ENCODE peak calls at places on chromosomes 12 and 14, in nine cellular contexts. L is GM23338; Z is heart right ventricle; N is left lung; P is psoas muscle; V is stomach; A is mammary epithelial cell; M is naive thymus-derived CD4-positive, alpha-beta T cell; E is pancreas. J is an unnamed sample. For H3K4me1, the result is how much of the 10 kb centered on the place peaks cover.

GRCh38 chr12:94988471-94988870 is 15.0 kb downstream of the NDUFA12 start:
- DNase-seq in L (no peak), Z (no peak), N (no peak), P (no peak), V (no peak), A (no peak), M (no peak), E (no peak), J (no peak)

GRCh38 chr14:23103581-23103980 is 1.2 kb downstream of the CIROP start:
- DNase-seq in L (no peak), Z (no peak), N (no peak), P (no peak), V (no peak), A (no peak), M (no peak), E (no peak), J (no peak)

GRCh38 chr14:71745072-71745471 is 187.2 kb upstream of the RGS6 start:
- DNase-seq in L (no peak), Z (no peak), N (no peak), P (no peak), V (no peak), A (no peak), M (no peak), E (no peak), J (no peak)

GRCh38 chr14:52339262-52339661 is 25.1 kb downstream of the PTGER2 start:
- DNase-seq in L (no peak), Z (no peak), N (no peak), P (no peak), V (no peak), A (no peak), M (no peak), E (no peak), J (no peak)

GRCh38 chr12:54240971-54241588 is 38.8 kb downstream of the CBX5 start:
- DNase-seq in L (no peak), Z (no peak), N (no peak), P (no peak), V (no peak), A (peak), M (no peak), E (no peak), J (no peak)

GRCh38 chr14:99426796-99427346 is 53.8 kb downstream of the SETD3 start:
- DNase-seq in L (no peak), Z (no peak), N (no peak), P (no peak), V (no peak), A (no peak), M (no peak), E (no peak), J (no peak)

GRCh38 chr12:56581418-56582145 is 48.5 kb downstream of the BAZ2A start:
- DNase-seq in L (no peak), Z (no peak), N (no peak), P (no peak), V (no peak), A (peak), M (no peak), E (no peak), J (no peak)

GRCh38 chr12:50103767-50104321 is at the start of gene GPD1:
- DNase-seq in L (peak), Z (peak), N (peak), P (peak), V (peak), A (peak), M (no peak), E (peak), J (peak)

GRCh38 chr12:5244513-5244972 is 187.4 kb upstream of the NTF3 start:
- DNase-seq in L (peak), Z (no peak), N (no peak), P (no peak), V (peak), A (no peak), M (no peak), E (no peak), J (no peak)

GRCh38 chr14:34093878-34094277 is 143.0 kb upstream of the EGLN3 start:
- DNase-seq in L (no peak), Z (no peak), N (no peak), P (no peak), V (no peak), A (no peak), M (no peak), E (no peak), J (no peak)

GRCh38 chr12:45587042-45587441 is 142.5 kb upstream of the ARID2 start:
- DNase-seq in L (no peak), Z (no peak), N (no peak), P (no peak), V (no peak), A (no peak), M (no peak), E (no peak), J (no peak)

GRCh38 chr12:21502164-21502496 is 541 bp downstream of the GOLT1B start:
- DNase-seq in L (no peak), Z (peak), N (peak), P (no peak), V (peak), A (peak), M (no peak), E (no peak), J (no peak)

GRCh38 chr14:70641548-70642312 is at the start of gene TTC9:
- DNase-seq in L (peak), Z (peak), N (peak), P (peak), V (peak), A (no peak), M (peak), E (peak), J (peak)

GRCh38 chr14:94227029-94227428 is 52.9 kb downstream of the PPP4R4 start:
- DNase-seq in L (no peak), Z (no peak), N (no peak), P (no peak), V (no peak), A (peak), M (no peak), E (no peak), J (no peak)

GRCh38 chr12:2163172-2163927 is 110.6 kb downstream of the CACNA1C start:
- DNase-seq in L (no peak), Z (peak), N (no peak), P (peak), V (peak), A (no peak), M (no peak), E (no peak), J (no peak)

GRCh38 chr12:50676761-50677160 is 87.1 kb upstream of the ATF1 start:
- DNase-seq in L (no peak), Z (no peak), N (no peak), P (no peak), V (no peak), A (no peak), M (no peak), E (no peak), J (no peak)

GRCh38 chr14:74611672-74612345 is at the start of gene LTBP2:
- DNase-seq in L (peak), Z (no peak), N (peak), P (no peak), V (no peak), A (peak), M (no peak), E (peak), J (no peak)

GRCh38 chr12:32025906-32026305 is 66.7 kb downstream of the RESF1 start:
- DNase-seq in L (no peak), Z (no peak), N (no peak), P (no peak), V (no peak), A (no peak), M (peak), E (no peak), J (no peak)

GRCh38 chr12:1695836-1696670 is 5.2 kb downstream of the ADIPOR2 start:
- DNase-seq in L (no peak), Z (no peak), N (no peak), P (no peak), V (no peak), A (no peak), M (no peak), E (no peak), J (no peak)

GRCh38 chr12:110367209-110367864 is 36.2 kb downstream of the ANAPC7 start:
- DNase-seq in L (no peak), Z (no peak), N (no peak), P (no peak), V (no peak), A (no peak), M (no peak), E (no peak), J (no peak)

GRCh38 chr12:87828384-87828973 is 200.7 kb downstream of the C12orf50 start:
- DNase-seq in L (no peak), Z (no peak), N (no peak), P (no peak), V (no peak), A (no peak), M (no peak), E (no peak), J (no peak)

GRCh38 chr14:70156602-70157001 is 32.1 kb downstream of the SLC8A3 start:
- DNase-seq in L (no peak), Z (no peak), N (no peak), P (peak), V (no peak), A (no peak), M (no peak), E (no peak), J (no peak)

GRCh38 chr14:61485670-61486069 is 164.3 kb downstream of the PRKCH start:
- DNase-seq in L (no peak), Z (no peak), N (no peak), P (no peak), V (no peak), A (no peak), M (no peak), E (no peak), J (no peak)

GRCh38 chr12:96242597-96242996 is 48.4 kb downstream of the ELK3 start:
- DNase-seq in L (no peak), Z (no peak), N (no peak), P (no peak), V (no peak), A (no peak), M (no peak), E (no peak), J (no peak)

GRCh38 chr12:104446646-104447415 is 9.9 kb upstream of the CHST11 start:
- DNase-seq in L (no peak), Z (no peak), N (no peak), P (no peak), V (no peak), A (no peak), M (no peak), E (no peak), J (no peak)

GRCh38 chr14:72796935-72797334 is 97.0 kb downstream of the DPF3 start:
- DNase-seq in L (peak), Z (no peak), N (no peak), P (no peak), V (no peak), A (no peak), M (no peak), E (no peak), J (no peak)

GRCh38 chr12:33437598-33437997 is 2.0 kb downstream of the SYT10 start:
- DNase-seq in L (no peak), Z (no peak), N (no peak), P (no peak), V (no peak), A (no peak), M (no peak), E (no peak), J (no peak)

GRCh38 chr12:503111-503761 is 43.5 kb downstream of the B4GALNT3 start:
- DNase-seq in L (no peak), Z (no peak), N (peak), P (no peak), V (peak), A (peak), M (no peak), E (no peak), J (peak)

GRCh38 chr14:87864356-87865230 is 128.4 kb downstream of the GALC start:
- DNase-seq in L (no peak), Z (no peak), N (no peak), P (no peak), V (no peak), A (peak), M (no peak), E (no peak), J (no peak)

GRCh38 chr12:12433203-12433731 is 76.4 kb downstream of the BORCS5 start:
- DNase-seq in L (no peak), Z (no peak), N (no peak), P (no peak), V (no peak), A (no peak), M (no peak), E (no peak), J (no peak)

GRCh38 chr12:64566122-64566521 is 44.2 kb upstream of the RASSF3 start:
- DNase-seq in L (peak), Z (no peak), N (no peak), P (no peak), V (no peak), A (no peak), M (no peak), E (no peak), J (no peak)

GRCh38 chr14:36069535-36069900 is 107.0 kb downstream of the PTCSC3 start:
- DNase-seq in L (peak), Z (no peak), N (peak), P (no peak), V (peak), A (peak), M (no peak), E (no peak), J (no peak)

GRCh38 chr14:70921669-70922068 is 14.4 kb downstream of the PCNX1 start:
- DNase-seq in L (no peak), Z (no peak), N (no peak), P (no peak), V (no peak), A (peak), M (no peak), E (no peak), J (no peak)

GRCh38 chr14:90530523-90530922 is 133.7 kb downstream of the CALM1 start:
- DNase-seq in L (no peak), Z (no peak), N (no peak), P (no peak), V (no peak), A (no peak), M (no peak), E (no peak), J (no peak)
- H3K4me1 ChIP-seq in L (under half), Z (under half), N (under half), P (under half), V (under half), A (under half), M (under half), E (under half), J (under half)

GRCh38 chr12:113818278-113818677 is 147.8 kb downstream of the RBM19 start:
- DNase-seq in L (no peak), Z (no peak), N (no peak), P (no peak), V (no peak), A (no peak), M (no peak), E (no peak), J (no peak)
- H3K27ac ChIP-seq in L (no peak), Z (no peak), N (no peak), P (no peak), V (no peak), A (no peak), M (no peak), E (no peak), J (no peak)

DNA sequence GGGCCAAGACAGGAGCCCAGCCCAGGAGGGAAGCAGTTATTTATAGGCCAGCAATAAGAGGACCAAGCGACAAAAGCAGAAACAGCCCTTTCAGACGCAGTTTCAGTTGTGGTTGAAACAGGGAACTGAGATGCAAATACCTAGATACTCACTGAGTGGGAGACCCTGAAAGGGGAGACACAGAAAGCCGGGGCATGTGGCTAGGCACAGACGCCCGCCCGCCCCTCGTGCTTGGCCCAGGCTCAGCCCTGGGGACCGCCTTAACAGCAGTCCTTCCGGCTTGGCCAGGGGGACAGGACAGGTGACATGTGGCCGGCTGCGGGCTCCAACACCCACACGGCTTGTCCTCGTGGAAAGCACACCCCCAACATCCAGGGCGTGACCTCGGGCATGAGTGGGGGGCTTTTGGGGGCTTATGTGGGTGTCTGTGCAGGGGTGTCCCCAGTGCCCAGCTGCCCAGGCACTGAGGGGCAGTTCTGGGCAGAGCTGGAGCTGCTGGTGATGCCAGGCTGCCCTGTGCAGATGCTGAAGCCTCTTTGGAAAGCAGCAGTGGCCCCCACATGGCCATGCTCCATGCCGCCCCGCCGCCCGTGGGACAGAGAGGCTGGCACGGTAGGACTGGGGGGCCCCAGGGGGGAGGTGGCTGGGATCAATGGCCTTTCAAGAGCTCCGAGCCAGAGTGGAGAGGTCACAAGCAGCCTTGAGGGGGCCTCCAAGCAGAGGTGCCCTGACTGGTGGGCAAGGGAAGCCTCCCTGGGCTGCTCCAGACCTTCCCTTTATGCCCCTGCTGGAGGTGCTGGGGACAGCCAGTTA is 2.1 kb downstream of the PLD4 start:
- DNase-seq in L (peak), Z (no peak), N (peak), P (no peak), V (no peak), A (no peak), M (no peak), E (peak), J (no peak)
- H3K4me3 ChIP-seq in L (no peak), Z (no peak), N (no peak), P (no peak), V (no peak), A (no peak), M (no peak), E (no peak), J (no peak)

DNA sequence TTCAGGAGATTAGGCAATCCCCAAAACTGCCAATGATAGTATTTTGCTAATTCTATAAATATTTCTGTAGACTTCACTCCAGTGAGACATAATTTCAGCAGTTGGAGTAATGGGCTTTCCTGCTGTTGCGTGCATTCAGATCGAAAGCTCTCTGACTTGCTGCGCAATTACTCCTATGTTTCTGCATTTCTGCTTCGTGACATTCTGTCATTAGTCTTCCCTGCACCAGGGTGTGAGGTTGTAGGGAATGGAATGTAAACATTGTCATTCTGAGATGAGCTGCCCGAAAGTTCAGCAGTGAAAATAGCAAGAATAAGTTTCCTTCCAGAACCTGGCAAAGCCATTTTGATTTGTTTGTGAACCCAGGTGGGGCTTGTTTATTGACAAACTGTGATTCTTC is 58.2 kb downstream of the SAMD4A start:
- DNase-seq in L (peak), Z (no peak), N (no peak), P (no peak), V (no peak), A (no peak), M (no peak), E (no peak), J (no peak)
- H3K4me1 ChIP-seq in L (under half), Z (half or more), N (under half), P (half or more), V (under half), A (under half), M (under half), E (under half), J (under half)

DNA sequence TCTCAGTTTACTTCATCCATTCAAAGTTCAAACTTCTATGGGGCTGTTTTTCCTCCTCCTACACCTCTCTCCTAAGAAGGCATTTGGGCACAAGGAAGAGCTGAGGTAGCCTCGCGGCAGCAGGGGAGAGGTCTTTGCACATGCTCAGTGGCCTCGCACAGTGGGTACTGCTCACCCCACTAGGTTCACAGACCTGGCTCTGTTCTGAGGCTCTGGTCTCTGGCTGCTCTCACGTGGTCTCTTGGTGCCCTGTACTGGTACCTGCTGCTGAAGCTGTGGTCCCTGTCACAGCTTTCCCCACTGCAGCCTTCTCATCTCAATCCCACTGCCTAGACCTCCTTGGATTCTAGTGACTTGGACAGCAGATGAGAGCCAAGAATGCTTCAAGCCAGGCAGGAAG is 134.7 kb upstream of the CRY1 start:
- DNase-seq in L (no peak), Z (no peak), N (no peak), P (no peak), V (no peak), A (no peak), M (no peak), E (no peak), J (no peak)
- H3K27ac ChIP-seq in L (no peak), Z (no peak), N (no peak), P (no peak), V (no peak), A (no peak), M (no peak), E (no peak), J (no peak)

GRCh38 chr12:48122065-48122834 is 3.1 kb downstream of the PFKM start:
- DNase-seq in L (no peak), Z (no peak), N (no peak), P (no peak), V (no peak), A (no peak), M (no peak), E (no peak), J (no peak)

GRCh38 chr12:48119834-48120195 is 651 bp downstream of the PFKM start:
- DNase-seq in L (peak), Z (no peak), N (no peak), P (no peak), V (no peak), A (no peak), M (no peak), E (no peak), J (no peak)

GRCh38 chr12:48118491-48118890 is 673 bp upstream of the PFKM start:
- DNase-seq in L (peak), Z (no peak), N (no peak), P (no peak), V (no peak), A (no peak), M (no peak), E (no peak), J (no peak)

GRCh38 chr12:48121522-48121921 is 2.4 kb downstream of the PFKM start:
- DNase-seq in L (no peak), Z (no peak), N (no peak), P (no peak), V (no peak), A (no peak), M (no peak), E (no peak), J (no peak)

DNA sequence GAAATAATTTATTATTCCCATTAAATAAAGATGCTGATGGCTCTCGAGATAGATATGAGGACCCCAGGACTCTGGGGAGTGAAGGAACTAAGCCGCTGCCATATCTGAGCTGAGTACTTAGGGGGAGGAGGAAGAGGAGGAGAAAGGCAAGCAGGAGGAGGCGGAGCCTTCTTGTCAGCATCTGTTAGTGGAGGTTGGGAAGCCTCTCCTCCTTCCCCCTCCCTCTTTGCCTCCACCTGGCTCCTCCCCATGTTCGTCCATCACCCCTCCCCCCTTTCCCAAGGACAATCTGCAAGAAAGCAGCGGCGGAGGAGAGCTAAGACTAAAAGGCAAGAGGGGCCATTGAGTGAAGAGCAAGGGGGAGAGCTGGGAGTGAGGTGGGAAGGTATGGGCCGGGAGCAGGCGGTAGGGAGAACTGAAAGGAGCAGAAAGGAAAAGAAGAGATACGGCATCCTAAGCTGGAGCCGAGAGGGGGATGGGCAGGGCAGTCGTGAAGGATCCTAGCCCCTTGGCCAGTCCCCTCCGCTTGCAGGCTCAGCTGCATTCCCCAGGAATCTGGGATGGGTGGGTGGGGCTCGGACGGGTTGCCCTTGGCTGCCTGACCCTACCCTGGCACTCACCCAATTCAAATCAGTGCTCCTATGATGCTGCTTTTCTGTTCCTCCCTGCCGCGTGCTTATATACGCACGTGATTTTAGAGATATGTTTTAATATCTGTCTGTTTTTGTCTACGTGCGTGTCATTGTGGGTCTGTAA is at the start of gene PFKM:
- DNase-seq in L (peak), Z (peak), N (no peak), P (peak), V (peak), A (peak), M (peak), E (no peak), J (peak)
- H3K4me3 ChIP-seq in L (peak), Z (peak), N (peak), P (peak), V (peak), A (peak), M (peak), E (peak), J (peak)

J was measured in upper lobe of right lung.